ENCODE peak calls at places on chromosomes 5 and 9, in seven cellular contexts. U is astrocyte; T is prostate gland; J is left ventricle myocardium inferior; X is naive thymus-derived CD4-positive, alpha-beta T cell; G is mucosa of descending colon; K is endodermal cell. O is an unnamed sample.

GRCh38 chr5:54644226-54644625 is 126.7 kb downstream of the SNX18 start:
- DNase-seq in U (peak; percentile 91), T (no peak), J (no peak), X (no peak), G (no peak), K (no peak), O (no peak)

GRCh38 chr9:85186218-85186585 is 516.7 kb downstream of the NTRK2 start:
- DNase-seq in U (no peak), T (no peak), J (no peak), X (no peak), G (no peak), K (no peak), O (no peak)

GRCh38 chr5:150513375-150514309 is 5.7 kb downstream of the NDST1 start:
- DNase-seq in U (no peak), T (no peak), J (no peak), X (no peak), G (peak; percentile 50), K (no peak), O (no peak)

GRCh38 chr9:124480621-124480981 is 26.6 kb downstream of the NR5A1 start:
- DNase-seq in U (no peak), T (no peak), J (no peak), X (no peak), G (peak; percentile 40), K (peak; percentile 91), O (no peak)

GRCh38 chr9:95264954-95265615 is 52.4 kb downstream of the FANCC start:
- DNase-seq in U (peak; percentile 51), T (no peak), J (no peak), X (no peak), G (no peak), K (no peak), O (no peak)

GRCh38 chr5:90193185-90193822 is 216.3 kb downstream of the CETN3 start:
- DNase-seq in U (no peak), T (no peak), J (no peak), X (no peak), G (no peak), K (peak; percentile 54), O (no peak)

GRCh38 chr9:127562841-127563523 is 49.1 kb upstream of the STXBP1 start:
- DNase-seq in U (peak; percentile 76), T (no peak), J (no peak), X (no peak), G (no peak), K (no peak), O (no peak)

GRCh38 chr9:77375956-77376532 is 198.7 kb downstream of the VPS13A start:
- DNase-seq in U (peak; percentile 12), T (no peak), J (no peak), X (no peak), G (no peak), K (peak; percentile 53), O (no peak)

GRCh38 chr5:25399878-25400480 is 755.2 kb upstream of the CDH10 start:
- DNase-seq in U (no peak), T (no peak), J (no peak), X (no peak), G (no peak), K (no peak), O (no peak)

GRCh38 chr5:34719029-34719428 is 62.9 kb downstream of the RAI14 start:
- DNase-seq in U (no peak), T (no peak), J (no peak), X (no peak), G (no peak), K (no peak), O (no peak)

GRCh38 chr5:144436007-144436406 is 265.3 kb downstream of the KCTD16 start:
- DNase-seq in U (no peak), T (no peak), J (no peak), X (no peak), G (no peak), K (no peak), O (no peak)

GRCh38 chr5:177147239-177147638 is 13.7 kb downstream of the NSD1 start:
- DNase-seq in U (peak; percentile 28), T (no peak), J (no peak), X (no peak), G (no peak), K (no peak), O (no peak)

GRCh38 chr5:43731573-43731972 is 128.6 kb downstream of the NNT start:
- DNase-seq in U (no peak), T (no peak), J (no peak), X (no peak), G (no peak), K (no peak), O (no peak)

GRCh38 chr5:75510836-75511434 is 494 bp downstream of the CERT1 start:
- DNase-seq in U (no peak), T (peak; percentile 32), J (peak; percentile 50), X (no peak), G (peak; percentile 79), K (peak; percentile 78), O (no peak)

GRCh38 chr5:139682016-139682975 is 34.1 kb downstream of the CXXC5 start:
- DNase-seq in U (no peak), T (no peak), J (no peak), X (no peak), G (no peak), K (peak; percentile 63), O (no peak)
- H3K4me1 ChIP-seq in U (peaks cover 55% of the 10 kb centered on the region), T (no peaks in the 10 kb centered on the region), J (peaks cover 71% of the 10 kb centered on the region), X (no peaks in the 10 kb centered on the region), G (no peaks in the 10 kb centered on the region), K (no peaks in the 10 kb centered on the region), O (no peaks in the 10 kb centered on the region)

GRCh38 chr5:1292846-1293415 is 1.9 kb downstream of the TERT start:
- DNase-seq in U (no peak), T (no peak), J (no peak), X (no peak), G (no peak), K (peak; percentile 43), O (no peak)
- H3K4me1 ChIP-seq in U (no peaks in the 10 kb centered on the region), T (no peaks in the 10 kb centered on the region), J (peaks cover 12% of the 10 kb centered on the region), X (no peaks in the 10 kb centered on the region), G (peaks cover 14% of the 10 kb centered on the region), K (no peaks in the 10 kb centered on the region), O (peaks cover 11% of the 10 kb centered on the region)

GRCh38 chr5:132466453-132467291 is 23.9 kb downstream of the IRF1 start:
- DNase-seq in U (peak; percentile 33), T (no peak), J (peak; percentile 46), X (peak; percentile 74), G (peak; percentile 74), K (no peak), O (peak; percentile 85)
- H3K4me1 ChIP-seq in U (peaks cover 21% of the 10 kb centered on the region), T (peaks cover 8% of the 10 kb centered on the region), J (peaks cover 90% of the 10 kb centered on the region), X (peaks cover 94% of the 10 kb centered on the region), G (peaks cover 44% of the 10 kb centered on the region), K (no peaks in the 10 kb centered on the region), O (peaks cover 99% of the 10 kb centered on the region)

DNA sequence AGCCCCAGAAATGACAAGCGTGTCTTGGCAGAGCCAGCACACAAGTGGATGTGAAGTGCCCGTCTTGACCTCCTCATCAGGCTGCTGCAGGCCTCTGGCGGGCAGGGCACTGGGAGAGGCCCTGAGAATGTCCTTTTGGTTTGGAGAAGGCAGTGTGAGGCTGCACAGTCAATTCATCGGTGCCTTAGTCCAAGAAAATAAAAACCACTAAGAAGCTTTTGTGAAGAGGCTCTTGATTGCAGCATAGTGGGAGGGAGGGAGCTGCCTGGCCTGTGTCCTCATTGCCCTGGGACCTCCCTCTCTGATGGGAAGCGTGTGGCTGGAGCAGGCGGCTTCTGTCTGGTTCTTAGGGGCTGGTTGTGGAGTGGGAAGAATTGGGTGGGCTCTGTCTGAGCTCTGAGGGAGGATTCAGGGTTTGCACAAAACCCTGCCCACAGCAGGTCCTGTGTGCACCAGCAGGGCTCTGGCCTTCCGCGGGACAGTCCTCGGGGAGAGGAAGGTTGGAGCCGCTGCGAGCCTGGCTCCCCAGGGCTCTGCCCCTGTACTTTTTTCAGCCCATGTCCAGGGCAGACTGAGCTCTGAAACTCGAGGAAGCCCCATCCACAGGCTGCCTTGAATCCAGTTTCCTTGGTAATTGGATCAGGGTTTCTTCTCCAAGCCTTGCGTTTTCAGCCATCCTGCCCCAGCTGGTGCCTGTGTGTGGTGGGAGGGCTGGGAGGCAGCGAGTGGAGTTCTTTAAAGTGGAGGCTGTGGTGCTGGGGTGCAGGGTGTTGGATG is 1.1 kb downstream of the HRCT1 start:
- DNase-seq in U (peak; percentile 82), T (no peak), J (peak; percentile 69), X (no peak), G (peak; percentile 66), K (peak; percentile 65), O (no peak)
- H3K4me1 ChIP-seq in U (peaks cover 46% of the 10 kb centered on the region), T (peaks cover 46% of the 10 kb centered on the region), J (peaks cover 89% of the 10 kb centered on the region), X (peaks cover 35% of the 10 kb centered on the region), G (peaks cover 72% of the 10 kb centered on the region), K (peaks cover 13% of the 10 kb centered on the region), O (peaks cover 80% of the 10 kb centered on the region)

GRCh38 chr5:178385472-178385853 is 152.9 kb upstream of the PHYKPL start:
- DNase-seq in U (no peak), T (no peak), J (no peak), X (no peak), G (no peak), K (peak; percentile 54), O (no peak)
- H3K4me1 ChIP-seq in U (no peaks in the 10 kb centered on the region), T (no peaks in the 10 kb centered on the region), J (peaks cover 32% of the 10 kb centered on the region), X (no peaks in the 10 kb centered on the region), G (no peaks in the 10 kb centered on the region), K (peaks cover 26% of the 10 kb centered on the region), O (no peaks in the 10 kb centered on the region)

DNA sequence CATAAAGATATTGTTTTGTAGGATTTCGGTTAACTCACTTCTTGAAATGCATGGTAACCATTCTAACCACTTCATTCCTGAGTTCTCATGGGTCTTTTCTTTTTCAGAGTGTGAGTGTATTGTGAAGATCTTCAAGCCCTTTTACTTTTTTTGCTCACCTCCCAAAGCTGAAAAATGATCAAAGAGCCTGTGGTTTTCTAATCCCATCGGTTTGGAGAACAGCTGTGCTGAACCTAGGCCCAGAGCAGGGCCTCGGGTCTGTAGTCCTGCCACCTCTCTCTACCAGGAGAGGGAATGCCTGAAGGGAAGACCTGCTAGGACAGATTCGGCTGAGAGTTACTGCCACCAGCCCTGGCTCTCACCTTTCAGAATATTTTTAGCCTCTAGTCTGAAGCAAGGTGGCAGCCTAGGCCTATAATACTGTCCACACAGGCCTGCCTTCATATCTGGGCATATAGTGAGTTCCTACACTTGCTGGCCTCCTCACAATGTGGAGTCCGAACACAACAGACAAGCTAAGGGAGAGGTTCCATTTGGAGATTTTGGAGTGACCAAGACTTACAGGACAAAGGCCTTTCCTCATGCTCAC is 13.8 kb downstream of the RGMB start:
- DNase-seq in U (no peak), T (no peak), J (no peak), X (no peak), G (peak; percentile 33), K (no peak), O (no peak)
- H3K4me1 ChIP-seq in U (peaks cover 8% of the 10 kb centered on the region), T (peaks cover 29% of the 10 kb centered on the region), J (peaks cover 89% of the 10 kb centered on the region), X (no peaks in the 10 kb centered on the region), G (peaks cover 63% of the 10 kb centered on the region), K (no peaks in the 10 kb centered on the region), O (no peaks in the 10 kb centered on the region)

GRCh38 chr9:20557286-20557685 is 65.0 kb downstream of the MLLT3 start:
- DNase-seq in U (no peak), T (no peak), J (no peak), X (no peak), G (no peak), K (no peak), O (no peak)
- H3K4me1 ChIP-seq in U (peaks cover 24% of the 10 kb centered on the region), T (peaks cover 9% of the 10 kb centered on the region), J (peaks cover 58% of the 10 kb centered on the region), X (peaks cover 25% of the 10 kb centered on the region), G (peaks cover 42% of the 10 kb centered on the region), K (peaks cover 6% of the 10 kb centered on the region), O (peaks cover 74% of the 10 kb centered on the region)

GRCh38 chr5:173919443-173919842 is 31.3 kb downstream of the CPEB4 start:
- DNase-seq in U (no peak), T (no peak), J (no peak), X (no peak), G (no peak), K (no peak), O (no peak)
- H3K4me1 ChIP-seq in U (peaks cover 22% of the 10 kb centered on the region), T (no peaks in the 10 kb centered on the region), J (peaks cover 99% of the 10 kb centered on the region), X (peaks cover 4% of the 10 kb centered on the region), G (peaks cover 32% of the 10 kb centered on the region), K (peaks cover 11% of the 10 kb centered on the region), O (peaks cover 26% of the 10 kb centered on the region)

O was measured in CD4-positive, alpha-beta memory T cell.